ENCODE peak calls at places on chromosome 17, in seven cellular contexts. A is A549, J is WTC11, B is NB4, H is endothelial cell of umbilical vein, G is K562, E is HCT116. K is an unnamed sample.

GRCh38 chr17:44878627-44879221 is 20.5 kb downstream of the EFTUD2 start:
- DNase-seq in A (peak), J (no peak), B (peak), H (peak), G (no peak), E (peak), K (no peak)

GRCh38 chr17:3960764-3961163 is 3.5 kb downstream of the ATP2A3 start:
- DNase-seq in A (no peak), J (no peak), B (no peak), H (no peak), G (no peak), E (no peak), K (no peak)

GRCh38 chr17:67628580-67629013 is 89.1 kb upstream of the NOL11 start:
- DNase-seq in A (peak), J (peak), B (peak), H (no peak), G (no peak), E (no peak), K (peak)

GRCh38 chr17:77875051-77875780 is 83.3 kb upstream of the TNRC6C start:
- DNase-seq in A (no peak), J (no peak), B (no peak), H (no peak), G (no peak), E (no peak), K (no peak)

GRCh38 chr17:19867094-19867653 is 562 bp downstream of the ULK2 start:
- DNase-seq in A (peak), J (peak), B (peak), H (peak), G (no peak), E (peak), K (peak)

GRCh38 chr17:13749566-13750235 is 148.0 kb upstream of the HS3ST3A1 start:
- DNase-seq in A (no peak), J (no peak), B (no peak), H (no peak), G (no peak), E (no peak), K (no peak)

GRCh38 chr17:3735515-3735914 is 11.8 kb downstream of the HASPIN start:
- DNase-seq in A (peak), J (no peak), B (no peak), H (no peak), G (no peak), E (no peak), K (no peak)

GRCh38 chr17:11825902-11826301 is 171.4 kb downstream of the ZNF18 start:
- DNase-seq in A (no peak), J (no peak), B (no peak), H (no peak), G (no peak), E (no peak), K (no peak)

GRCh38 chr17:177762-178161 is 3.7 kb downstream of the DOC2B start:
- DNase-seq in A (no peak), J (no peak), B (no peak), H (no peak), G (no peak), E (no peak), K (no peak)

GRCh38 chr17:76586741-76587487 is 1.3 kb upstream of the ST6GALNAC2 start:
- DNase-seq in A (no peak), J (peak), B (no peak), H (no peak), G (no peak), E (no peak), K (no peak)

GRCh38 chr17:76582660-76583059 is 3.0 kb downstream of the ST6GALNAC2 start:
- DNase-seq in A (no peak), J (no peak), B (no peak), H (no peak), G (no peak), E (no peak), K (no peak)

GRCh38 chr17:76584427-76585047 is 1.1 kb downstream of the ST6GALNAC2 start:
- DNase-seq in A (no peak), J (peak), B (no peak), H (no peak), G (no peak), E (no peak), K (no peak)

GRCh38 chr17:76585649-76586593 is at the start of gene ST6GALNAC2:
- DNase-seq in A (peak), J (peak), B (peak), H (peak), G (peak), E (peak), K (no peak)

GRCh38 chr17:76585048-76585648 is 512 bp downstream of the ST6GALNAC2 start:
- DNase-seq in A (no peak), J (peak), B (peak), H (no peak), G (no peak), E (no peak), K (peak)
- TF ChIP-seq MAX in A (no peak), J (no peak), B (no peak), H (no peak), G (no peak), E (peak), K (no peak)

GRCh38 chr17:10614536-10615155 is 42.5 kb downstream of the MYH3 start:
- DNase-seq in A (peak), J (peak), B (peak), H (peak), G (peak), E (peak), K (no peak)
- TF ChIP-seq MAX in A (no peak), J (no peak), B (no peak), H (no peak), G (no peak), E (no peak), K (no peak)

DNA sequence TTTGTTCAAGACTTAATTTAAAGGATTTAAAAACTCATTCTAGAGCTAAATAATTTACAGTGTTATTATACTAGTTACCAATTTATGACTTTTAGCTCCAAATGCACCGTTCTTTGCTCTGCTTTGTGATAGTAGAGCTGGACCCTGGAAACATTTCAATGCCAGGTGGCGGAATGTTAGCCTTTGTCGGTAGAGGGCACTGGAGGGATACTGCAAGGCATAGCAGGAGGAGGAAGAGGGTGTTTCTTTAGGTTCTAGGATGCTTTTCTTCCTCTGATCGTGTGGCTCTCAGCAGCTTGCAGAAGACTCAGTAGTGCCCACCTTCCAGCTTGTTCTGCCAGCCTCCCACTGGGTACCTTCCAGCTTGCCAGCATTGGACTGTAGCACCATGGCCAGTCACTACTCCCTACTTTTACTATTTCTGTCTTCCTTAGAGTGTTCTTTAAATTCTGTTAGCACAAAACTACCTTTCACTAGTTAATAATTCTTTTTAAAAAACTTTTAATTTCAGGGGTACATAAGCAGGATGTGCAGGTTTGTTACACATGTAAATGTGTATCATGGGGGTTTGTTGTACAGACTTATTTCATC is 325.3 kb downstream of the UTP18 start:
- DNase-seq in A (peak), J (peak), B (no peak), H (no peak), G (no peak), E (peak), K (peak)
- TF ChIP-seq MAX in A (no peak), J (no peak), B (no peak), H (no peak), G (no peak), E (no peak), K (no peak)

GRCh38 chr17:17940451-17940911 is 31.7 kb downstream of the TOM1L2 start:
- DNase-seq in A (no peak), J (no peak), B (no peak), H (peak), G (no peak), E (no peak), K (no peak)
- TF ChIP-seq MAX in A (no peak), J (no peak), B (no peak), H (no peak), G (no peak), E (no peak), K (no peak)

GRCh38 chr17:82356028-82356427 is 3.0 kb upstream of the TEX19 start:
- DNase-seq in A (no peak), J (no peak), B (no peak), H (no peak), G (no peak), E (no peak), K (no peak)

GRCh38 chr17:82351254-82351712 is 7.8 kb upstream of the TEX19 start:
- DNase-seq in A (no peak), J (peak), B (no peak), H (no peak), G (no peak), E (no peak), K (no peak)

GRCh38 chr17:82354804-82355308 is 4.2 kb upstream of the TEX19 start:
- DNase-seq in A (no peak), J (no peak), B (no peak), H (no peak), G (no peak), E (no peak), K (no peak)

GRCh38 chr17:82351713-82352488 is 7.1 kb upstream of the TEX19 start:
- DNase-seq in A (peak), J (peak), B (peak), H (peak), G (peak), E (peak), K (peak)

DNA sequence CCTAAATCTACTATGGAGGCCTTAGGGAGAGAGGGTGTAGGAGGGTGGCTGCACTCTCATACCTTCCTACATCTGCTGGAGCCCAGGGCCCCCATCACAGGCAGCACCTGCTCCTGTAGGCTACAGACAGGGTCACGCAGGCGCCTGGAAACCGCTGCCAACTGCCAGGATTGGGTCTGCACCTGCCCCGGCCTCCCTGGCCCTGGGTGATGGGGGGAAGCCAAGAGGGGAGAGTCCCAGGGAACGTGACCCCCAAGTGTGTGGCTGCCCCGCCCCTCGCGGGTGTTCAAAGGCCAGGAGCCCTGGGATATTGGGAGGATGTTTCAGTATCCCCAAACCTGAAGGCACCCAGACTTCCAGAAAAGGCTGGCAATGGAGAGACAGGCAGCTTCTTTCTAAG is 5.6 kb upstream of the TEX19 start:
- DNase-seq in A (no peak), J (peak), B (no peak), H (no peak), G (no peak), E (no peak), K (no peak)
- TF ChIP-seq MAX in A (no peak), J (no peak), B (no peak), H (no peak), G (no peak), E (no peak), K (no peak)

DNA sequence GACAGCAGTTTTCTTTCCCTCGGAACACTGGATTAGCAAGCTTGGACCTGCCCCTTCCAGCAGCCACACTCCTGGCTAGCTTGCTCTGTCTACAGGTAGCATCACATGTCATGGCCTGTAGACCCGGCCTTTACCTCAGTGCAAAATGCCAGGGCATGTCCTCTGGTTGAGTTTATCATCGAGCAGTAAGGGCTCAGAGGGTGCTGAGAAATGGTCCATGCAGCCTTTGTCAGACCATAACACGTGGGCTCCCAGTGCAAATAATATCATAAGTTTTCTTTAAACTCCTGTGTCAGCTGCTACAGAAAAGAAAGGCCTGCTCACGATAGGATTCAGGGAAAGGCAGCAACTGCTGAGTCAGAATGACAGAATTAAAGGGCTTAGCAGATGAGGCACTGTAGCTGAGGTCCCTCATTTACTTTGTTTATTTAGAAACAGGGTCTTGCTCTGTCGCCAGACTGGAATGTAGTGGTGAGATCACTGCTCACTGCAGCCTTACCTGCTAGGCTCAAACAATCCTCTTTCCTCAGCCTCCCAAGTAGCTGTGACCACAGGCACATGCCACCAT is 8.0 kb upstream of the GNA13 start:
- DNase-seq in A (peak), J (no peak), B (no peak), H (no peak), G (no peak), E (no peak), K (no peak)
- TF ChIP-seq MAX in A (peak), J (no peak), B (no peak), H (no peak), G (peak), E (no peak), K (no peak)

K was measured in H1.